ENCODE peak calls at places on chromosomes 1 and 21, in nine cellular contexts. H is NCI-H1105 treated with DMSO at 0.1 percent for 48 hours; T is MG63; G is stromal cell of bone marrow; E is adrenal gland; X is HS-5; O is SK-MEL-5; M is D341Med; W is activated CD4-positive, alpha-beta T cell treated with anti-CD3 and anti-CD28 coated beads for 48 hours. A is an unnamed sample.

GRCh38 chr1:176880954-176881595 is 283.4 kb downstream of the ASTN1 start:
- DNase-seq in H (peak), T (peak), G (peak), E (peak), X (no peak), O (peak), M (peak), W (peak), A (peak)

GRCh38 chr1:8259498-8260290 is 58.2 kb upstream of the SLC45A1 start:
- DNase-seq in H (peak), T (no peak), G (peak), E (peak), X (peak), O (no peak), M (no peak), W (no peak), A (peak)

GRCh38 chr1:209368864-209369598 is 214.5 kb upstream of the CAMK1G start:
- DNase-seq in H (no peak), T (peak), G (peak), E (no peak), X (peak), O (no peak), M (no peak), W (no peak), A (no peak)

GRCh38 chr1:8663915-8664331 is 153.5 kb downstream of the RERE start:
- DNase-seq in H (no peak), T (no peak), G (peak), E (peak), X (no peak), O (no peak), M (no peak), W (peak), A (peak)

GRCh38 chr1:163093579-163093978 is 24.4 kb downstream of the RGS4 start:
- DNase-seq in H (no peak), T (no peak), G (no peak), E (no peak), X (no peak), O (no peak), M (no peak), W (no peak), A (no peak)

GRCh38 chr1:198630863-198631262 is 8.0 kb upstream of the PTPRC start:
- DNase-seq in H (no peak), T (no peak), G (no peak), E (no peak), X (no peak), O (no peak), M (no peak), W (no peak), A (no peak)

GRCh38 chr1:116219651-116220434 is 108.6 kb downstream of the MAB21L3 start:
- DNase-seq in H (no peak), T (no peak), G (no peak), E (no peak), X (no peak), O (no peak), M (no peak), W (no peak), A (no peak)

GRCh38 chr1:18764362-18764761 is 95.1 kb downstream of the TAS1R2 start:
- DNase-seq in H (no peak), T (no peak), G (no peak), E (no peak), X (no peak), O (no peak), M (no peak), W (no peak), A (no peak)

GRCh38 chr1:205744403-205744802 is 5.6 kb downstream of the NUCKS1 start:
- DNase-seq in H (no peak), T (no peak), G (no peak), E (no peak), X (no peak), O (no peak), M (no peak), W (no peak), A (no peak)

GRCh38 chr21:46062471-46063211 is 35.3 kb upstream of the COL6A2 start:
- DNase-seq in H (no peak), T (no peak), G (no peak), E (no peak), X (no peak), O (no peak), M (peak), W (no peak), A (no peak)

GRCh38 chr1:164602142-164602429 is 43.1 kb downstream of the PBX1 start:
- DNase-seq in H (peak), T (no peak), G (no peak), E (no peak), X (no peak), O (no peak), M (peak), W (no peak), A (peak)

GRCh38 chr1:195113471-195113870 is 1494.8 kb downstream of the KCNT2 start:
- DNase-seq in H (no peak), T (no peak), G (no peak), E (no peak), X (no peak), O (no peak), M (no peak), W (no peak), A (no peak)

GRCh38 chr1:116853680-116854191 is 56.0 kb upstream of the PTGFRN start:
- DNase-seq in H (no peak), T (peak), G (peak), E (peak), X (peak), O (peak), M (no peak), W (no peak), A (peak)

GRCh38 chr21:29812947-29813346 is 126.8 kb downstream of the GRIK1 start:
- DNase-seq in H (no peak), T (no peak), G (no peak), E (no peak), X (no peak), O (no peak), M (no peak), W (no peak), A (no peak)

GRCh38 chr1:32775640-32776337 is 41.4 kb downstream of the YARS1 start:
- DNase-seq in H (no peak), T (peak), G (no peak), E (no peak), X (no peak), O (no peak), M (no peak), W (no peak), A (no peak)

GRCh38 chr1:2966940-2967725 is 54.1 kb upstream of the ACTRT2 start:
- DNase-seq in H (no peak), T (no peak), G (no peak), E (no peak), X (no peak), O (no peak), M (no peak), W (no peak), A (no peak)

GRCh38 chr1:206442101-206442500 is 28.2 kb upstream of the IKBKE start:
- DNase-seq in H (no peak), T (peak), G (peak), E (no peak), X (no peak), O (no peak), M (no peak), W (peak), A (no peak)

GRCh38 chr1:203128691-203129500 is 1.4 kb downstream of the ADORA1 start:
- DNase-seq in H (no peak), T (no peak), G (no peak), E (no peak), X (no peak), O (no peak), M (peak), W (no peak), A (peak)

GRCh38 chr1:229229721-229230135 is 41.2 kb upstream of the RAB4A start:
- DNase-seq in H (no peak), T (peak), G (no peak), E (peak), X (no peak), O (peak), M (no peak), W (no peak), A (peak)

GRCh38 chr1:33943978-33944377 is 80.1 kb downstream of the HMGB4 start:
- DNase-seq in H (no peak), T (peak), G (peak), E (no peak), X (peak), O (no peak), M (no peak), W (no peak), A (no peak)

GRCh38 chr1:115296981-115297380 is 41.1 kb downstream of the NGF start:
- DNase-seq in H (no peak), T (no peak), G (no peak), E (no peak), X (no peak), O (no peak), M (no peak), W (no peak), A (no peak)

GRCh38 chr1:207396360-207396759 is 57.8 kb upstream of the CR2 start:
- DNase-seq in H (no peak), T (no peak), G (no peak), E (no peak), X (no peak), O (no peak), M (no peak), W (no peak), A (no peak)

GRCh38 chr1:43705982-43706597 is 1.2 kb upstream of the ST3GAL3 start:
- DNase-seq in H (no peak), T (no peak), G (no peak), E (no peak), X (no peak), O (no peak), M (no peak), W (no peak), A (no peak)

GRCh38 chr21:46431884-46432488 is 26.7 kb upstream of the DIP2A start:
- DNase-seq in H (no peak), T (no peak), G (no peak), E (no peak), X (no peak), O (no peak), M (no peak), W (no peak), A (no peak)

GRCh38 chr1:147740391-147740790 is 20.0 kb downstream of the GJA5 start:
- DNase-seq in H (no peak), T (no peak), G (no peak), E (no peak), X (no peak), O (no peak), M (no peak), W (no peak), A (no peak)

GRCh38 chr1:8525291-8526275 is 207.7 kb downstream of the SLC45A1 start:
- DNase-seq in H (peak), T (peak), G (peak), E (peak), X (peak), O (peak), M (peak), W (peak), A (peak)

GRCh38 chr1:151828931-151829330 is 2.7 kb downstream of the RORC start:
- DNase-seq in H (no peak), T (peak), G (no peak), E (peak), X (no peak), O (peak), M (no peak), W (no peak), A (no peak)

GRCh38 chr21:39006653-39007417 is 176.4 kb downstream of the PSMG1 start:
- DNase-seq in H (no peak), T (peak), G (no peak), E (peak), X (no peak), O (no peak), M (no peak), W (no peak), A (peak)

GRCh38 chr21:27339902-27340301 is 373.0 kb upstream of the ADAMTS5 start:
- DNase-seq in H (no peak), T (no peak), G (peak), E (no peak), X (no peak), O (no peak), M (no peak), W (no peak), A (no peak)